ENCODE peak calls at places on chromosomes 11 and 22, in seven cellular contexts. Q, N, Z, S, A, E and I are unnamed samples.
A peak's percentile ranks its signal among the peaks of the same experiment; 100 is the strongest.

GRCh38 chr11:35943761-35944502 is at the start of gene LDLRAD3:
- DNase-seq in Z (peak; percentile 5), E (peak; percentile 77), N (peak; percentile 78), A (peak; percentile 93), S (peak; percentile 92), Q (no peak), I (peak; percentile 22)

GRCh38 chr11:65261591-65262380 is at the start of gene POLA2:
- DNase-seq in Z (peak; percentile 95), N (peak; percentile 96), S (peak; percentile 96), Q (peak; percentile 28), E (peak; percentile 97), A (peak; percentile 99), I (peak; percentile 96)

GRCh38 chr11:14107071-14107470 is 144.5 kb downstream of the SPON1 start:
- DNase-seq in Q (no peak), A (no peak), Z (no peak), E (peak; percentile 19), N (no peak), S (no peak), I (no peak)

GRCh38 chr22:43823353-43823908 is 11.3 kb upstream of the EFCAB6 start:
- DNase-seq in S (peak; percentile 68), E (no peak), A (peak; percentile 81), Q (no peak), Z (no peak), N (no peak), I (no peak)

GRCh38 chr11:70486026-70486415 is 87.7 kb downstream of the CTTN start:
- DNase-seq in A (no peak), Z (no peak), E (no peak), N (no peak), S (no peak), Q (no peak), I (no peak)

GRCh38 chr22:47164514-47165337 is 402.3 kb downstream of the TBC1D22A start:
- DNase-seq in Z (no peak), A (peak; percentile 41), E (no peak), Q (no peak), N (no peak), S (peak; percentile 26), I (no peak)

GRCh38 chr22:40463727-40464126 is 93.3 kb downstream of the SGSM3 start:
- DNase-seq in E (no peak), N (no peak), S (no peak), Q (no peak), Z (peak; percentile 7), A (no peak), I (no peak)

GRCh38 chr11:114607753-114608459 is 12.3 kb upstream of the NXPE4 start:
- DNase-seq in E (no peak), S (peak; percentile 2), N (no peak), A (no peak), Z (no peak), Q (no peak), I (no peak)

GRCh38 chr11:107705027-107705426 is 6.8 kb downstream of the SLN start:
- DNase-seq in E (no peak), A (no peak), Q (no peak), N (peak; percentile 89), Z (no peak), S (no peak), I (no peak)

GRCh38 chr22:37037669-37038068 is 13.9 kb upstream of the KCTD17 start:
- DNase-seq in N (no peak), S (no peak), Z (no peak), A (no peak), E (no peak), Q (no peak), I (no peak)

GRCh38 chr11:120801801-120802689 is 221.9 kb upstream of the TBCEL start:
- DNase-seq in E (peak; percentile 79), Q (no peak), N (peak; percentile 48), A (peak; percentile 86), S (peak; percentile 90), Z (peak; percentile 30), I (peak; percentile 53)

GRCh38 chr11:83033367-83033766 is 38.3 kb downstream of the RAB30 start:
- DNase-seq in S (no peak), Z (no peak), A (no peak), E (peak; percentile 78), N (no peak), Q (no peak), I (no peak)

GRCh38 chr11:128859563-128860441 is 7.3 kb downstream of the KCNJ1 start:
- DNase-seq in Z (peak; percentile 69), E (peak; percentile 55), S (peak; percentile 96), Q (no peak), A (peak; percentile 97), N (no peak), I (peak; percentile 67)

GRCh38 chr11:67374571-67375276 is 1.3 kb upstream of the CLCF1 start:
- DNase-seq in Q (no peak), E (no peak), Z (no peak), N (peak; percentile 62), S (peak; percentile 65), A (no peak), I (no peak)

GRCh38 chr22:48587236-48587865 is 1240.3 kb downstream of the BRD1 start:
- DNase-seq in S (no peak), Z (no peak), A (no peak), N (no peak), E (no peak), Q (no peak), I (no peak)

GRCh38 chr11:61497876-61498275 is 10.7 kb upstream of the LRRC10B start:
- DNase-seq in A (no peak), N (no peak), Q (no peak), S (no peak), E (no peak), Z (no peak), I (no peak)

GRCh38 chr11:121445071-121445768 is 6.9 kb upstream of the SORL1 start:
- DNase-seq in Z (no peak), E (no peak), A (no peak), S (no peak), N (no peak), Q (no peak), I (no peak)

GRCh38 chr22:48943567-48944432 is 883.9 kb downstream of the BRD1 start:
- DNase-seq in N (no peak), A (peak; percentile 65), S (peak; percentile 82), E (peak; percentile 21), Q (no peak), Z (no peak), I (no peak)

GRCh38 chr11:120136356-120136755 is 1.6 kb downstream of the TRIM29 start:
- DNase-seq in S (no peak), Q (no peak), N (no peak), A (peak; percentile 25), E (no peak), Z (no peak), I (no peak)

GRCh38 chr11:99687320-99687719 is 666.6 kb downstream of the CNTN5 start:
- DNase-seq in N (no peak), S (no peak), Q (no peak), A (no peak), Z (no peak), E (no peak), I (no peak)

GRCh38 chr22:29756341-29756740 is 10.5 kb downstream of the ZMAT5 start:
- DNase-seq in Q (no peak), Z (no peak), S (no peak), E (no peak), A (no peak), N (no peak), I (no peak)

GRCh38 chr11:115653926-115654325 is 149.7 kb upstream of the CADM1 start:
- DNase-seq in Q (no peak), E (no peak), N (peak; percentile 81), Z (no peak), S (no peak), A (no peak), I (no peak)

GRCh38 chr11:118152552-118153471 is at the start of gene SCN4B:
- DNase-seq in N (peak; percentile 58), Q (no peak), E (peak; percentile 85), S (peak; percentile 91), A (peak; percentile 78), Z (no peak), I (no peak)